ENCODE peak calls at places on chromosomes 13 and 19, in six cellular contexts. V is tibial nerve, J is HepG2, R is SJCRH30, P is thoracic aorta, N is right cardiac atrium. E is an unnamed sample.

GRCh38 chr13:51707468-51707867 is 96.5 kb downstream of the DHRS12 start:
- DNase-seq in V (no peak), J (no peak), R (no peak), P (no peak), N (no peak), E (no peak)

GRCh38 chr13:50509771-50510441 is 333.6 kb downstream of the DLEU7 start:
- DNase-seq in V (no peak), J (no peak), R (no peak), P (no peak), N (no peak), E (no peak)

GRCh38 chr13:41606646-41607045 is 149.3 kb downstream of the RGCC start:
- DNase-seq in V (no peak), J (peak; percentile 95), R (no peak), P (no peak), N (no peak), E (no peak)

GRCh38 chr13:29465741-29466293 is 129.7 kb downstream of the SLC7A1 start:
- DNase-seq in V (peak; percentile 30), J (peak; percentile 35), R (peak; percentile 91), P (no peak), N (peak; percentile 86), E (no peak)

GRCh38 chr19:50046649-50047503 is 21.1 kb downstream of the ZNF473 start:
- DNase-seq in V (peak; percentile 26), J (peak; percentile 60), R (peak; percentile 70), P (peak; percentile 43), N (peak; percentile 90), E (peak; percentile 33)

GRCh38 chr13:34647379-34647778 is 294.7 kb upstream of the NBEA start:
- DNase-seq in V (no peak), J (no peak), R (no peak), P (no peak), N (no peak), E (no peak)

GRCh38 chr13:45024847-45025246 is 35.5 kb downstream of the GPALPP1 start:
- DNase-seq in V (no peak), J (no peak), R (no peak), P (no peak), N (no peak), E (no peak)

GRCh38 chr19:54041969-54042606 is 21.6 kb downstream of the VSTM1 start:
- DNase-seq in V (no peak), J (no peak), R (no peak), P (no peak), N (no peak), E (no peak)

GRCh38 chr13:34577051-34577450 is 365.0 kb upstream of the NBEA start:
- DNase-seq in V (no peak), J (no peak), R (no peak), P (no peak), N (no peak), E (no peak)

GRCh38 chr19:19297759-19298158 is 22.6 kb downstream of the SUGP1 start:
- DNase-seq in V (no peak), J (no peak), R (no peak), P (no peak), N (no peak), E (no peak)

GRCh38 chr13:50318887-50319286 is 303.6 kb downstream of the KCNRG start:
- DNase-seq in V (no peak), J (no peak), R (no peak), P (no peak), N (no peak), E (no peak)

GRCh38 chr13:46961719-46962118 is 64.9 kb upstream of the HTR2A start:
- DNase-seq in V (no peak), J (no peak), R (peak; percentile 9), P (no peak), N (no peak), E (no peak)

GRCh38 chr13:43058836-43059235 is 35.5 kb downstream of the DNAJC15 start:
- DNase-seq in V (no peak), J (no peak), R (no peak), P (no peak), N (no peak), E (no peak)

GRCh38 chr13:99871249-99871898 is 100.2 kb downstream of the ZIC5 start:
- DNase-seq in V (no peak), J (no peak), R (no peak), P (no peak), N (no peak), E (no peak)

DNA sequence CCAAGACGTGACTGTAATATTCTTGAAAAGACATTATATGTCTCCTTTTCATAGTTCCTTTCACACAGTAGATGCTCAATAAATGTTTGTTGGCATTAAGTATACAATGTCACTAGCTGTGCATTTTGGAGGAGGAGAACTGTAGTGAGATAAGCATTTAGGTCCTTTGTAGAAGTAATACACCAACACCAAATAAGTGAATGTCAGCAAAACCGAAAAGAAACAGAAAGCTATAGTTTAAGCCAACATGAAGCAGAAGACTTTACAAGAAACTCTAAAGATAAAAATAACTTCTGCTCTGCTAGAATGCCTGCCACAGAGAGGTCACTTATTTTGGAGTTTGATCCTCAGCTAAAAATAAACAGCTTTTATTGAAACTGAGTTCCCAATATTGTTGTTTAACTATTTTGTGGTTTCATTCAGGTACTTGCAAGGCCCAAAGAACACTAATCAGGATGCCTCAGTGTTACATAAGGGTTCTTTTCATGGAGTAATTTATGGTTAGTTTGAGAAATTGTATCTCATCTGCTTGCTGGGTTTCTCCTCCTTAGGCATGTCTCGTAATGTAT is 86.2 kb downstream of the STARD13 start:
- DNase-seq in V (no peak), J (no peak), R (no peak), P (no peak), N (no peak), E (no peak)
- H3K4me1 ChIP-seq in V (peaks cover 75% of the 10 kb centered on the region), J (peaks cover 34% of the 10 kb centered on the region), R (peaks cover 12% of the 10 kb centered on the region), P (peaks cover 30% of the 10 kb centered on the region), N (peaks cover 23% of the 10 kb centered on the region), E (no peaks in the 10 kb centered on the region)

DNA sequence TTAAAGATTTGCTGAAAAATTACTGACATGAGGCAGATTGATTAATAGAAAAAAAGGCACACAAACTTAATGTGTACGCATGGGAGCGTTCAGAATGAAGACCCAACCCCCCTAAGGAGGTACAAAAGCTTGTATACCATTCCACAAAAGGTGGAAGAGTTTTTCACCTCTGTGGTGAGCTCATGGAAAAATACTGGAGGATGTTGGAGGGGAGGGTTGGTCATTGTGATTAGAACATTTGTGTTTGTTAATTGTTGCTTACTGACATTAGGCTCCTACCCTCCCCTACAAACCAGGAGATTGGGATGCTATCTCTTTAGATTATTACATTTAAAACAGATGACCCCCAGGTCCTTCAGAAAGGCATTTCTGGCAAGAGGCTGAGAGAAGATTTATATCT is 1973.3 kb downstream of the OLFM4 start:
- DNase-seq in V (no peak), J (no peak), R (no peak), P (no peak), N (no peak), E (no peak)
- H3K27me3 ChIP-seq in V (no peaks in the 10 kb centered on the region), J (no peaks in the 10 kb centered on the region), R (no peaks in the 10 kb centered on the region), P (no peaks in the 10 kb centered on the region), N (no peaks in the 10 kb centered on the region), E (no peaks in the 10 kb centered on the region)

GRCh38 chr13:113851480-113851803 is 12.4 kb downstream of the GAS6 start:
- DNase-seq in V (no peak), J (no peak), R (no peak), P (no peak), N (no peak), E (no peak)

GRCh38 chr13:113853518-113854237 is 10.2 kb downstream of the GAS6 start:
- DNase-seq in V (no peak), J (no peak), R (no peak), P (no peak), N (peak; percentile 76), E (no peak)

GRCh38 chr13:113850722-113851479 is 13.0 kb downstream of the GAS6 start:
- DNase-seq in V (no peak), J (no peak), R (no peak), P (no peak), N (no peak), E (no peak)

GRCh38 chr13:113852536-113853517 is 11.0 kb downstream of the GAS6 start:
- DNase-seq in V (no peak), J (no peak), R (no peak), P (no peak), N (peak; percentile 49), E (no peak)

GRCh38 chr13:113851826-113852535 is 11.9 kb downstream of the GAS6 start:
- DNase-seq in V (no peak), J (no peak), R (no peak), P (no peak), N (no peak), E (no peak)
- H3K4me1 ChIP-seq in V (peaks cover 34% of the 10 kb centered on the region), J (peaks cover 35% of the 10 kb centered on the region), R (no peaks in the 10 kb centered on the region), P (peaks cover 34% of the 10 kb centered on the region), N (peaks cover 31% of the 10 kb centered on the region), E (peaks cover 11% of the 10 kb centered on the region)

GRCh38 chr13:36431204-36432105 is 840 bp upstream of the CCNA1 start:
- DNase-seq in V (no peak), J (no peak), R (peak; percentile 19), P (no peak), N (peak; percentile 55), E (no peak)

GRCh38 chr13:36430247-36431203 is 1.8 kb upstream of the CCNA1 start:
- DNase-seq in V (no peak), J (no peak), R (no peak), P (no peak), N (no peak), E (no peak)

GRCh38 chr13:36432106-36432544 is at the start of gene CCNA1:
- DNase-seq in V (no peak), J (no peak), R (peak; percentile 73), P (no peak), N (peak; percentile 58), E (peak; percentile 36)

GRCh38 chr13:36428083-36428482 is 4.2 kb upstream of the CCNA1 start:
- DNase-seq in V (no peak), J (no peak), R (no peak), P (no peak), N (no peak), E (no peak)
- H3K27me3 ChIP-seq in V (no peaks in the 10 kb centered on the region), J (peaks cover 16% of the 10 kb centered on the region), R (no peaks in the 10 kb centered on the region), P (no peaks in the 10 kb centered on the region), N (no peaks in the 10 kb centered on the region), E (peaks cover 35% of the 10 kb centered on the region)

DNA sequence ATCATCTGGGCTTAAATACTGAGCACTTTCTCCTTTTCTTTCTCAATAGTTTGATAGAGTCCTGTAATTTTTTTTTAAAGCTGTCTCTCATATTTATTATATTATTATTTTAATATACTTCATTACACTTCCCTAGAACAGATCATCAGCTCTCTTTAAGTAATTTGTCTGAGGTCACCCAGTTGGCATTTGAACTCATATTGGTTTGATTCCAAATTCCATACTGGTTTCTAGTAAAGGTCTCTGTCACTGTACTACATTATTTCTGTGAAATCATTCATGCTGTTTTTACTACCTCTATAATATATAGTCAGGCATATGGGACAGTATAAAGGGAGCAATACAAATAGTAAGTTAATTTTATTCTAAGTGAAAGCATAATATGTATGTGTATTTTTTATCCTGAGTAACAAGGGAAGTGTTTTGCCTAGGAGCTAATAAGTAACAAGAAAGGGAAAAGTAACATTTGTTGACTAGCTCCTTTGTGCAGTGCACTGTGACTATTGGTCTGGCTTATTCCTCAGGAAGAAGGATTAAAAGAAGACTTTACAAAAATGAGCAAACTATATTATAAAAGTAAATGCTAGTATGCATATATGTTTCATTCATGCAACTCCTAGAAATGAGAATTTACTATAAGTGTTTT is 14.3 kb downstream of the LPAR6 start:
- DNase-seq in V (no peak), J (no peak), R (no peak), P (no peak), N (no peak), E (no peak)
- H3K4me1 ChIP-seq in V (peaks cover 33% of the 10 kb centered on the region), J (peaks cover 75% of the 10 kb centered on the region), R (no peaks in the 10 kb centered on the region), P (peaks cover 49% of the 10 kb centered on the region), N (no peaks in the 10 kb centered on the region), E (no peaks in the 10 kb centered on the region)

DNA sequence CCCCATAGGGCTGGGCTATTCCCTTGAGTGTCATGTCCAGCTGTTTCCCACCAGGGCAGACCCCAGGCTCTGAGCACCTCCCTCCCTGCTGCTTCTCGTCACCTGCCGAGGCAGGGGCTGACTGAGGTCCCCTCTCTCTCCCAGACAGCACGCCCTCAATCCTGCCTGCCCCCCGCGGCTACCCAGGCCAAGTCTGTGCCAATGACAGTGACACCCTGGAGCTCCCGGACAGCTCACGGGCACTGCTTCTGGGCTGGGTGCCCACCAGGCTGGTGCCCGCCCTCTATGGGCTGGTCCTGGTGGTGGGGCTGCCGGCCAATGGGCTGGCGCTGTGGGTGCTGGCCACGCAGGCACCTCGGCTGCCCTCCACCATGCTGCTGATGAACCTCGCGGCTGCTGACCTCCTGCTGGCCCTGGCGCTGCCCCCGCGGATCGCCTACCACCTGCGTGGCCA is 657 bp downstream of the F2RL3 start:
- DNase-seq in V (no peak), J (no peak), R (no peak), P (no peak), N (peak; percentile 76), E (no peak)
- H3K27me3 ChIP-seq in V (no peaks in the 10 kb centered on the region), J (peaks cover 26% of the 10 kb centered on the region), R (no peaks in the 10 kb centered on the region), P (no peaks in the 10 kb centered on the region), N (no peaks in the 10 kb centered on the region), E (no peaks in the 10 kb centered on the region)

E was measured in NT2/D1.